ENCODE peak calls at places on chromosome 10, in four cellular contexts. F is cardiac muscle cell, G is tibial artery, T is A549. X is an unnamed sample.

GRCh38 chr10:108465871-108466641 is 1301.5 kb upstream of the SORCS1 start:
- DNase-seq in F (peak; percentile 25), G (no peak), T (no peak), X (peak; percentile 8)

GRCh38 chr10:74011762-74012161 is 13.8 kb downstream of the VCL start:
- DNase-seq in F (peak; percentile 94), G (no peak), T (no peak), X (no peak)

GRCh38 chr10:22086730-22087364 is 83.3 kb upstream of the DNAJC1 start:
- DNase-seq in F (peak; percentile 89), G (peak; percentile 76), T (peak; percentile 44), X (peak; percentile 56)

GRCh38 chr10:23197416-23197861 is 5.3 kb downstream of the PTF1A start:
- DNase-seq in F (no peak), G (no peak), T (no peak), X (no peak)

GRCh38 chr10:102779680-102780079 is 35.9 kb downstream of the WBP1L start:
- DNase-seq in F (no peak), G (no peak), T (no peak), X (peak; percentile 50)

GRCh38 chr10:44300666-44301649 is 83.9 kb downstream of the CXCL12 start:
- DNase-seq in F (peak; percentile 70), G (no peak), T (peak; percentile 61), X (peak; percentile 65)

GRCh38 chr10:2867788-2868299 is 199.5 kb upstream of the PFKP start:
- DNase-seq in F (no peak), G (no peak), T (no peak), X (no peak)

GRCh38 chr10:79984851-79985250 is 35.9 kb upstream of the SFTPD start:
- DNase-seq in F (no peak), G (no peak), T (no peak), X (peak; percentile 86)

GRCh38 chr10:132065491-132066105 is at the start of gene JAKMIP3:
- DNase-seq in F (peak; percentile 92), G (peak; percentile 74), T (peak; percentile 83), X (peak; percentile 84)

GRCh38 chr10:4541292-4541691 is 284.7 kb upstream of the AKR1E2 start:
- DNase-seq in F (peak; percentile 90), G (peak; percentile 84), T (no peak), X (peak; percentile 83)

GRCh38 chr10:124685251-124685650 is 58.9 kb downstream of the FAM53B start:
- DNase-seq in F (no peak), G (peak; percentile 81), T (no peak), X (no peak)

GRCh38 chr10:86285136-86285790 is 81.3 kb downstream of the GRID1 start:
- DNase-seq in F (no peak), G (peak; percentile 42), T (no peak), X (no peak)

GRCh38 chr10:89633484-89633883 is 11.6 kb downstream of the PANK1 start:
- DNase-seq in F (peak; percentile 72), G (no peak), T (no peak), X (peak; percentile 51)

GRCh38 chr10:98587156-98587555 is 140.4 kb upstream of the HPS1 start:
- DNase-seq in F (no peak), G (no peak), T (no peak), X (no peak)

GRCh38 chr10:125397608-125398007 is 237.2 kb upstream of the CTBP2 start:
- DNase-seq in F (no peak), G (no peak), T (no peak), X (no peak)

GRCh38 chr10:9096288-9096687 is 1041.8 kb downstream of the GATA3 start:
- DNase-seq in F (no peak), G (no peak), T (no peak), X (no peak)

GRCh38 chr10:89683911-89684310 is 17.5 kb upstream of the KIF20B start:
- DNase-seq in F (no peak), G (no peak), T (no peak), X (no peak)

DNA sequence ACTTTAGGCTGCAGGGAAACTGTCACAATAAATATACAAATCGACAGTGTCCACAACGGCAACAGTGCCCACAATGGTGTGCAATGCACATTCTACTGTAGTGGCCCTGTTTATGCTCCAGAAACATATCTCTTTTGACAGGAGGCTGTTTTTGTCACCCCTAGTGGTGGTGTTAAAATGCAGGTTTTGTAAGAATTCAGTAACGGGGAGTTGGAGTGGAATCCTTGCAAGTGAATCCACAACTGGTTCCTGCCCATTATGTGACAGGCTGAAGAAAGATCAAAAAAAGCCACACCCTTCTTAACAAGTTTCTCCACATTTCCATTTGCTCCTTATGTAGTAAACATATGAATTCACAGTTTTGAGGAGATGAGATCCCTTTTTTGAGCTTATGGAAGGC is 58.5 kb downstream of the BEND7 start:
- DNase-seq in F (peak; percentile 4), G (no peak), T (no peak), X (no peak)
- TF ChIP-seq CTCF in F (no peak), G (no peak), T (no peak), X (no peak)

DNA sequence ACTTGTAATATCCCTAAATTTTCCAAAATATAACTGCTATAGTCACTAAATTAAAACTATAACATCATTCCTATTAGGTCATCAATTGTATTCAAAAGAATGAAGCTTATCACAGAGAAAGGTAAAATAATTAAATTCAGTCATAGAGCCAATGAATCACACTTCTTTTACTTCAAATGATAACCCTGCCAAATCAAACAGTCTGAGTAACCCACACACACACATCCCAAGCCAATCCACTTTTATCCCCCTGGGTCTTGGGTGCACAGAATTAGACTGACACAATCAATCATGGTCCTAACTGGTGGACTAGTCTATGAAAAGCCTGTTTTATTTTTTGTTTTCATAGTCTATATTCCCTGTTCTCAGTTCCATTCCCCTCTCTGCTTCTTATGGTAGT is 25.6 kb downstream of the CTNNA3 start:
- DNase-seq in F (no peak), G (no peak), T (no peak), X (peak; percentile 1)
- H3K27ac ChIP-seq in F (peak overlapping the region; percentile 77), G (no peak overlapping the region), T (no peak overlapping the region), X (no peak overlapping the region)

DNA sequence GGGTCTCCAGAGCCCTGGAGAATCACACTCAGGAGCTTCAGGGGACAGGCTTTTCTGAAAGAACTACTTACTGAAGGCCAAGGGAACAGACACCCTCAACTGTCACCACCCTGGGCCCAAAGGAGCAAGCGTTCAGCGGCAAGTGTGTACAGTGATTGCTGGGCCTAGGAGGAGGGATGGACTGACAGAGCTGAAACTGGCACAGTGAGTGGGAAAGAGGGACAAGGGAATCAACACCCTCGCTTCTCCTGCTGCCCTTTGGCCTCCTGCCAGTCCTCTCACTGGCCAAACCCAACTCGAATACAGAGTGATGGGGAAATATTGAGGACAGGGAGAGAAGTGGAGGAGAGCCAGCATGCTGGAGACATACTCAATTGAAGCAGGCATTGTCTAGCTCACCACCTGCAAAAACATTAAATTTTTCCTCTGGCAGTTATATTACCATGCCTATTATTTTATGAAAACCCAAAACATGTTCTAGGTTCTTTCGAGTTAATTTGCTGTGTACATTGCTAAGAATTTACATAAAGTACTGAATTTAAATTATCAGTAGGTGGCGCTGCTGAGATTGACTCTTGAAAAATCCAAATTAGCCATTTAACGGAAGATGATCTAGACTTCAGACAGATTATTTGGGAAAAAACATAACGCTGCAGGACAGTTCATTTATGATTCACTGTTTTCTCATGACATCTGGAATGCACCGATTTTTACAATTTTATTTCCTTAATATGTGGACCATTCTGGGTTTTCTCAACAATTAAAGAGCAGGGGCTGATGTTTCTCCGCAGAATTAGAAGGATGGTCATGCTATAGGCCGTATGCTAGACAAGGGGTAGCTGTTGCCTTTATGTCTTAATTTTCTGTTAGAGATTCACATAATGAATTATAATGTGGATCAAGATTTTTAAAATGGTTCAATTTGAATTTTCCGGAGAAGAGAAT is 14.7 kb upstream of the TMEM236 start:
- DNase-seq in F (peak; percentile 65), G (no peak), T (peak; percentile 36), X (peak; percentile 26)
- TF ChIP-seq CTCF in F (peak; percentile 56), G (peak; percentile 51), T (peak; percentile 84), X (peak; percentile 76)

GRCh38 chr10:38007551-38007950 is 2.9 kb upstream of the ZNF33A start:
- DNase-seq in F (no peak), G (no peak), T (no peak), X (no peak)
- H3K27ac ChIP-seq in F (no peak overlapping the region), G (no peak overlapping the region), T (no peak overlapping the region), X (no peak overlapping the region)

DNA sequence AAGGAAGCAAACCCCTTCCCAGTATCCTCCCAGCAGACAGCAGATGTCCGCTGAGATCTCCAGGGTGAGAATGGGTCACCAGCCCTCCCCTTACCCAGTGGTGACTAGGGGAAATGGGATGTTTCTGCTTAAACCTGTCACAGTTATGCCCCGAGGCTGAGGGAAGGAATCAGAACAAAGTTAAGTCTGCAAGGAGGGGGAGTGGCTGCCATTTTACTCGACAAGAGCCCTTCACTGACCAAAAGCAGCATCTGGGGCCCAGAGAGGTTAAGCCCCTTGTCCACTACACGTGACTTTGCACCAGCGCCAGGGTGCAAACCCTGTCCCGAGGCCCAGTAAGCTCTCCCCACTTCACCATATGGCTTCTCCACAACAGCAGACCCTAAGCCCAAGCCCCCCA is 4.6 kb upstream of the NANOS1 start:
- DNase-seq in F (no peak), G (no peak), T (no peak), X (no peak)
- TF ChIP-seq CTCF in F (no peak), G (no peak), T (no peak), X (no peak)

DNA sequence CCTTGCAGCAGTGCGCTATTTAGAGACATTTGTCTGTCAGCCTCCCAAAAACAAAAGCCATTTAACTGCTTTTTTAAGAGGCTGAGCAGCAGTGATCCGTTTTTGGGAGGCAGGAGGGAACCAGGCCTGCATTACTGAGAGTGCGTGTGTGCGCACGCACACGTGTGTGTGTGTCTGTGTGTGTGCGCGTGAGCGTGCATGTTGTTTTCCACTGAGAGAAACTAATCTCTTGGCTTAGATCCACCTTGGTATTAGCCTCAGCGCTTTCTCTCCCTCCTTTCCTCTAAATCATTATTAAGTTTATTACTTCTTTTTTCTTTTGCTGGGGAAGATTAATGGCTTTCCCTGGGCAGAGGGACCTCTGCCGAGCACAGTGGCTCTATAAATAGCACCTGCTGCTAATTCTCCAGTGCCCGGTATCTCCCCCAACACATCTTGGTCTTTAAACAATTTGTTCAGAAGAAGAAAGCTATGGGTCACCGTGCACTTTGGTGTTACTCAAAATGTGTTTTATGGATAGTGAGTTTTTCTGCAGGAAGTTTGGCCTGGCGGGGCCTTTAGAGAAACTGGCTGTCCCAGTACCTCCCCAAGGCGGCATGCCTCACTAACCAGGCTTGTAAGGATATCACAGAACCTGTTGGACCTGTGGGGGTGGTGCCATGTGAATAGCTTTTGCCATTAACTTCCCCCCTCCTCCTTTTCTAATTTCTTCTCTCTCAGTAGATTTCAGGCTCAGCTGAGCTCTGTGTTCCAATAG is 70.0 kb upstream of the RAB11FIP2 start:
- DNase-seq in F (no peak), G (no peak), T (no peak), X (no peak)
- H3K27ac ChIP-seq in F (peak overlapping the region; percentile 36), G (peak overlapping the region; percentile 28), T (no peak overlapping the region), X (no peak overlapping the region)

GRCh38 chr10:71522438-71523144 is 125.9 kb downstream of the CDH23 start:
- DNase-seq in F (no peak), G (no peak), T (no peak), X (no peak)
- TF ChIP-seq CTCF in F (no peak), G (no peak), T (no peak), X (no peak)

GRCh38 chr10:60890811-60891210 is 53.2 kb downstream of the RHOBTB1 start:
- DNase-seq in F (no peak), G (no peak), T (no peak), X (no peak)
- H3K27ac ChIP-seq in F (no peak overlapping the region), G (no peak overlapping the region), T (no peak overlapping the region), X (no peak overlapping the region)

DNA sequence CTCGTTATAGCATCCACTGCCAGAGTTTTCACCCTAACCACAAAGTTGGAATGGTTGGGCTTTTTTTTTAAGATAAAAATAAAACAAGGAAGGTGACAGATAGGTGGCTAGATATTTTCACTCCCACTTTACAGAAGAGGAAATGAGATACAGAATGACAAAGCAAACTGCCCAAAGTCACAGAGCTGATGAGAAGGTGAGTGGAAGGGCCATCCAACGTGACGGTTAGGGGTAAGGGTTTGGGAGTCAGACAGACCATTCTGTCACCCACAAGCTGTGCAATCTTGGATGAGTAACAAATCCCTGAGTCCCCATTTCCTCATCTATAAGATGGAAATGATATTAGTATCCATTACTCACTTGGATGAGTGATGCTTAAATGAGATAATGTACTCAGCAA is 106.9 kb upstream of the PDLIM1 start:
- DNase-seq in F (no peak), G (no peak), T (no peak), X (no peak)
- TF ChIP-seq CTCF in F (no peak), G (no peak), T (no peak), X (no peak)

X was measured in RWPE1.